ENCODE peak calls at places on chromosomes 3 and 15, in seven cellular contexts. X, T, S, C, Z, Q and H are unnamed samples.

GRCh38 chr3:121896823-121897222 is 2.6 kb downstream of the SLC15A2 start:
- DNase-seq in X (no peak), T (no peak), S (no peak), C (no peak), Z (no peak), Q (no peak), H (no peak)

GRCh38 chr15:77029166-77030041 is 34.5 kb downstream of the PSTPIP1 start:
- DNase-seq in X (no peak), T (no peak), S (no peak), C (no peak), Z (no peak), Q (peak), H (no peak)

GRCh38 chr3:151327571-151328198 is 1.7 kb downstream of the P2RY13 start:
- DNase-seq in X (no peak), T (no peak), S (peak), C (no peak), Z (peak), Q (no peak), H (no peak)

GRCh38 chr3:28050895-28051294 is 190.5 kb upstream of the CMC1 start:
- DNase-seq in X (no peak), T (no peak), S (peak), C (peak), Z (no peak), Q (no peak), H (peak)

GRCh38 chr3:124780767-124781485 is 50.7 kb downstream of the UMPS start:
- DNase-seq in X (peak), T (no peak), S (peak), C (no peak), Z (no peak), Q (peak), H (no peak)

GRCh38 chr3:65854606-65855304 is 184.0 kb downstream of the MAGI1 start:
- DNase-seq in X (peak), T (no peak), S (no peak), C (no peak), Z (no peak), Q (no peak), H (no peak)

GRCh38 chr3:138914870-138915502 is 32.0 kb downstream of the FOXL2 start:
- DNase-seq in X (no peak), T (no peak), S (no peak), C (no peak), Z (no peak), Q (no peak), H (no peak)

GRCh38 chr3:101351834-101352233 is 31.5 kb upstream of the IMPG2 start:
- DNase-seq in X (no peak), T (no peak), S (peak), C (no peak), Z (no peak), Q (no peak), H (no peak)

GRCh38 chr3:102484384-102484783 is 49.6 kb downstream of the ZPLD1 start:
- DNase-seq in X (no peak), T (no peak), S (no peak), C (no peak), Z (no peak), Q (no peak), H (no peak)

GRCh38 chr15:79881668-79882067 is 15.1 kb downstream of the MTHFS start:
- DNase-seq in X (no peak), T (no peak), S (no peak), C (no peak), Z (no peak), Q (no peak), H (no peak)

GRCh38 chr15:60179786-60180391 is 175.8 kb downstream of the FOXB1 start:
- DNase-seq in X (peak), T (peak), S (peak), C (no peak), Z (no peak), Q (no peak), H (no peak)

GRCh38 chr15:75024102-75024636 is 779 bp downstream of the PPCDC start:
- DNase-seq in X (peak), T (no peak), S (peak), C (no peak), Z (peak), Q (peak), H (no peak)

GRCh38 chr15:101521084-101521483 is 31.6 kb upstream of the PCSK6 start:
- DNase-seq in X (no peak), T (no peak), S (no peak), C (no peak), Z (no peak), Q (no peak), H (no peak)

GRCh38 chr3:23959147-23959900 is 14.2 kb downstream of the NR1D2 start:
- DNase-seq in X (peak), T (no peak), S (peak), C (peak), Z (no peak), Q (no peak), H (no peak)

GRCh38 chr3:56889131-56889530 is 87.4 kb upstream of the ARHGEF3 start:
- DNase-seq in X (no peak), T (no peak), S (no peak), C (no peak), Z (no peak), Q (no peak), H (no peak)

GRCh38 chr15:51200791-51201190 is 106.1 kb upstream of the TNFAIP8L3 start:
- DNase-seq in X (no peak), T (no peak), S (peak), C (no peak), Z (no peak), Q (no peak), H (no peak)

GRCh38 chr3:129633751-129634481 is 27.4 kb upstream of the PLXND1 start:
- DNase-seq in X (no peak), T (no peak), S (no peak), C (no peak), Z (no peak), Q (no peak), H (no peak)

GRCh38 chr3:188111002-188111584 is 42.9 kb upstream of the LPP start:
- DNase-seq in X (no peak), T (no peak), S (no peak), C (no peak), Z (no peak), Q (no peak), H (no peak)

GRCh38 chr3:71582612-71583568 is 638 bp downstream of the FOXP1 start:
- DNase-seq in X (peak), T (peak), S (peak), C (no peak), Z (peak), Q (peak), H (peak)

GRCh38 chr15:68783226-68784054 is 37.3 kb downstream of the ANP32A start:
- DNase-seq in X (peak), T (peak), S (no peak), C (no peak), Z (no peak), Q (no peak), H (peak)

GRCh38 chr3:133944181-133944580 is 48.5 kb upstream of the RAB6B start:
- DNase-seq in X (peak), T (no peak), S (peak), C (peak), Z (no peak), Q (no peak), H (no peak)

GRCh38 chr3:165903885-165904284 is 66.7 kb upstream of the BCHE start:
- DNase-seq in X (no peak), T (no peak), S (no peak), C (no peak), Z (no peak), Q (no peak), H (no peak)

GRCh38 chr3:126320517-126321293 is 36.5 kb downstream of the KLF15 start:
- DNase-seq in X (no peak), T (no peak), S (no peak), C (no peak), Z (no peak), Q (no peak), H (no peak)

GRCh38 chr15:65926899-65927298 is 57.6 kb downstream of the RAB11A start:
- DNase-seq in X (no peak), T (no peak), S (no peak), C (no peak), Z (no peak), Q (no peak), H (no peak)

GRCh38 chr3:20215636-20216035 is 29.6 kb upstream of the SGO1 start:
- DNase-seq in X (no peak), T (no peak), S (no peak), C (no peak), Z (no peak), Q (no peak), H (no peak)